ENCODE peak calls at places on chromosomes 4 and X, in six cellular contexts. B is activated CD4-positive, alpha-beta T cell treated with anti-CD3 and anti-CD28 coated beads, Interleukin-2, amount 10 ng/mL, durations not matched to agents 24 days and 14 days; O is GM23248; H is glutamatergic neuron; I is cardiac fibroblast; G is esophagus muscularis mucosa. W is an unnamed sample.

GRCh38 chr4:102319594-102319993 is 25.7 kb downstream of the SLC39A8 start:
- DNase-seq in H (no peak), O (no peak), B (peak), I (no peak), G (no peak), W (no peak)

GRCh38 chr4:53186714-53187358 is 179.0 kb downstream of the SCFD2 start:
- DNase-seq in H (no peak), I (no peak), B (no peak), O (no peak), G (no peak), W (no peak)

GRCh38 chrX:126580877-126581276 is 28.3 kb upstream of the DCAF12L1 start:
- DNase-seq in I (no peak), H (no peak), B (no peak), G (no peak), O (no peak), W (no peak)

GRCh38 chrX:135484636-135485289 is 35.7 kb upstream of the INTS6L start:
- DNase-seq in B (peak), I (peak), G (no peak), H (no peak), O (peak), W (peak)

GRCh38 chr4:85837334-85837733 is 362.4 kb downstream of the ARHGAP24 start:
- DNase-seq in G (no peak), I (peak), B (no peak), O (no peak), H (no peak), W (no peak)

GRCh38 chr4:87010192-87010591 is 75.4 kb downstream of the AFF1 start:
- DNase-seq in O (no peak), G (no peak), I (no peak), H (no peak), B (no peak), W (no peak)

GRCh38 chr4:104494161-104494560 is 533 bp downstream of the CXXC4 start:
- DNase-seq in I (no peak), H (no peak), G (no peak), O (peak), B (no peak), W (peak)

GRCh38 chr4:112069110-112069509 is 76.1 kb upstream of the FAM241A start:
- DNase-seq in H (no peak), B (no peak), G (no peak), I (peak), O (peak), W (no peak)

GRCh38 chrX:14673764-14674163 is 144.4 kb downstream of the GLRA2 start:
- DNase-seq in O (peak), B (no peak), H (no peak), I (peak), G (no peak), W (peak)